ENCODE peak calls at places on chromosomes 4 and X, in seven cellular contexts. One of them, this sample, is unnamed.

GRCh38 chr4:167233523-167234387 is 539 bp downstream of the SPOCK3 start:
- DNase-seq in CD4-positive, alpha-beta T cell: no peak
- DNase-seq in B cell: no peak
- DNase-seq in Calu3: peak
- DNase-seq in fibroblast of mammary gland: peak
- DNase-seq in suprapubic skin: no peak
- DNase-seq in fibroblast of the aortic adventitia: peak
- DNase-seq in this sample: peak

GRCh38 chrX:133005038-133005437 is 46.6 kb upstream of the HS6ST2 start:
- DNase-seq in CD4-positive, alpha-beta T cell: no peak
- DNase-seq in B cell: no peak
- DNase-seq in Calu3: peak
- DNase-seq in fibroblast of mammary gland: peak
- DNase-seq in suprapubic skin: no peak
- DNase-seq in fibroblast of the aortic adventitia: peak
- DNase-seq in this sample: peak

GRCh38 chr4:145351162-145351561 is 130.5 kb upstream of the SMAD1 start:
- DNase-seq in CD4-positive, alpha-beta T cell: no peak
- DNase-seq in B cell: no peak
- DNase-seq in Calu3: no peak
- DNase-seq in fibroblast of mammary gland: peak
- DNase-seq in suprapubic skin: no peak
- DNase-seq in fibroblast of the aortic adventitia: no peak
- DNase-seq in this sample: no peak

GRCh38 chr4:85092536-85092935 is 126.0 kb upstream of the WDFY3 start:
- DNase-seq in CD4-positive, alpha-beta T cell: no peak
- DNase-seq in B cell: no peak
- DNase-seq in Calu3: no peak
- DNase-seq in fibroblast of mammary gland: no peak
- DNase-seq in suprapubic skin: no peak
- DNase-seq in fibroblast of the aortic adventitia: no peak
- DNase-seq in this sample: no peak

GRCh38 chrX:147894332-147894870 is 17.3 kb upstream of the FMR1 start:
- DNase-seq in CD4-positive, alpha-beta T cell: no peak
- DNase-seq in B cell: no peak
- DNase-seq in Calu3: no peak
- DNase-seq in fibroblast of mammary gland: no peak
- DNase-seq in suprapubic skin: no peak
- DNase-seq in fibroblast of the aortic adventitia: peak
- DNase-seq in this sample: no peak

GRCh38 chrX:98299785-98300184 is 1416.1 kb downstream of the RPA4 start:
- DNase-seq in CD4-positive, alpha-beta T cell: no peak
- DNase-seq in B cell: no peak
- DNase-seq in Calu3: no peak
- DNase-seq in fibroblast of mammary gland: peak
- DNase-seq in suprapubic skin: no peak
- DNase-seq in fibroblast of the aortic adventitia: no peak
- DNase-seq in this sample: no peak

GRCh38 chr4:1604181-1604705 is 79.9 kb downstream of the FAM53A start:
- DNase-seq in CD4-positive, alpha-beta T cell: no peak
- DNase-seq in B cell: no peak
- DNase-seq in Calu3: peak
- DNase-seq in fibroblast of mammary gland: peak
- DNase-seq in suprapubic skin: peak
- DNase-seq in fibroblast of the aortic adventitia: peak
- DNase-seq in this sample: no peak

GRCh38 chrX:120768254-120768653 is 107.4 kb downstream of the CT47B1 start:
- DNase-seq in CD4-positive, alpha-beta T cell: no peak
- DNase-seq in B cell: no peak
- DNase-seq in Calu3: no peak
- DNase-seq in fibroblast of mammary gland: peak
- DNase-seq in suprapubic skin: no peak
- DNase-seq in fibroblast of the aortic adventitia: no peak
- DNase-seq in this sample: no peak

GRCh38 chr4:144689125-144689524 is 43.2 kb downstream of the HHIP start:
- DNase-seq in CD4-positive, alpha-beta T cell: no peak
- DNase-seq in B cell: no peak
- DNase-seq in Calu3: no peak
- DNase-seq in fibroblast of mammary gland: no peak
- DNase-seq in suprapubic skin: no peak
- DNase-seq in fibroblast of the aortic adventitia: no peak
- DNase-seq in this sample: no peak

GRCh38 chrX:53009032-53009431 is 39.6 kb upstream of the GPR173 start:
- DNase-seq in CD4-positive, alpha-beta T cell: no peak
- DNase-seq in B cell: no peak
- DNase-seq in Calu3: no peak
- DNase-seq in fibroblast of mammary gland: no peak
- DNase-seq in suprapubic skin: no peak
- DNase-seq in fibroblast of the aortic adventitia: no peak
- DNase-seq in this sample: no peak

GRCh38 chr4:137674066-137674465 is 141.8 kb upstream of the PCDH18 start:
- DNase-seq in CD4-positive, alpha-beta T cell: no peak
- DNase-seq in B cell: no peak
- DNase-seq in Calu3: no peak
- DNase-seq in fibroblast of mammary gland: peak
- DNase-seq in suprapubic skin: no peak
- DNase-seq in fibroblast of the aortic adventitia: peak
- DNase-seq in this sample: no peak

GRCh38 chrX:103248553-103248952 is 6.4 kb downstream of the TCEAL8 start:
- DNase-seq in CD4-positive, alpha-beta T cell: no peak
- DNase-seq in B cell: no peak
- DNase-seq in Calu3: no peak
- DNase-seq in fibroblast of mammary gland: peak
- DNase-seq in suprapubic skin: no peak
- DNase-seq in fibroblast of the aortic adventitia: peak
- DNase-seq in this sample: peak

GRCh38 chrX:69021561-69021960 is 143.7 kb downstream of the PJA1 start:
- DNase-seq in CD4-positive, alpha-beta T cell: no peak
- DNase-seq in B cell: no peak
- DNase-seq in Calu3: no peak
- DNase-seq in fibroblast of mammary gland: no peak
- DNase-seq in suprapubic skin: no peak
- DNase-seq in fibroblast of the aortic adventitia: no peak
- DNase-seq in this sample: no peak

GRCh38 chr4:125316391-125316780 is 1.6 kb downstream of the FAT4 start:
- DNase-seq in CD4-positive, alpha-beta T cell: no peak
- DNase-seq in B cell: no peak
- DNase-seq in Calu3: peak
- DNase-seq in fibroblast of mammary gland: no peak
- DNase-seq in suprapubic skin: no peak
- DNase-seq in fibroblast of the aortic adventitia: no peak
- DNase-seq in this sample: no peak

GRCh38 chrX:121579016-121579760 is 531.8 kb downstream of the GLUD2 start:
- DNase-seq in CD4-positive, alpha-beta T cell: no peak
- DNase-seq in B cell: no peak
- DNase-seq in Calu3: peak
- DNase-seq in fibroblast of mammary gland: peak
- DNase-seq in suprapubic skin: no peak
- DNase-seq in fibroblast of the aortic adventitia: peak
- DNase-seq in this sample: peak

GRCh38 chrX:54529166-54529558 is 857 bp upstream of the GNL3L start:
- DNase-seq in CD4-positive, alpha-beta T cell: no peak
- DNase-seq in B cell: no peak
- DNase-seq in Calu3: no peak
- DNase-seq in fibroblast of mammary gland: no peak
- DNase-seq in suprapubic skin: no peak
- DNase-seq in fibroblast of the aortic adventitia: no peak
- DNase-seq in this sample: no peak

GRCh38 chrX:109134777-109135176 is 347.1 kb downstream of the GUCY2F start:
- DNase-seq in CD4-positive, alpha-beta T cell: no peak
- DNase-seq in B cell: no peak
- DNase-seq in Calu3: no peak
- DNase-seq in fibroblast of mammary gland: no peak
- DNase-seq in suprapubic skin: no peak
- DNase-seq in fibroblast of the aortic adventitia: no peak
- DNase-seq in this sample: no peak

GRCh38 chr4:154551872-154552686 is 1.9 kb upstream of the PLRG1 start:
- DNase-seq in CD4-positive, alpha-beta T cell: peak
- DNase-seq in B cell: peak
- DNase-seq in Calu3: peak
- DNase-seq in fibroblast of mammary gland: peak
- DNase-seq in suprapubic skin: peak
- DNase-seq in fibroblast of the aortic adventitia: peak
- DNase-seq in this sample: peak

GRCh38 chrX:122641136-122641535 is 542.9 kb upstream of the GRIA3 start:
- DNase-seq in CD4-positive, alpha-beta T cell: no peak
- DNase-seq in B cell: no peak
- DNase-seq in Calu3: no peak
- DNase-seq in fibroblast of mammary gland: peak
- DNase-seq in suprapubic skin: no peak
- DNase-seq in fibroblast of the aortic adventitia: no peak
- DNase-seq in this sample: no peak

GRCh38 chrX:106901341-106901740 is 1.8 kb downstream of the RIPPLY1 start:
- DNase-seq in CD4-positive, alpha-beta T cell: no peak
- DNase-seq in B cell: no peak
- DNase-seq in Calu3: no peak
- DNase-seq in fibroblast of mammary gland: no peak
- DNase-seq in suprapubic skin: no peak
- DNase-seq in fibroblast of the aortic adventitia: no peak
- DNase-seq in this sample: no peak
- TF ChIP-seq CTCF in CD4-positive, alpha-beta T cell: no peak
- TF ChIP-seq CTCF in B cell: no peak
- TF ChIP-seq CTCF in Calu3: no peak
- TF ChIP-seq CTCF in fibroblast of mammary gland: no peak
- TF ChIP-seq CTCF in suprapubic skin: no peak
- TF ChIP-seq CTCF in fibroblast of the aortic adventitia: no peak
- TF ChIP-seq CTCF in this sample: no peak

DNA sequence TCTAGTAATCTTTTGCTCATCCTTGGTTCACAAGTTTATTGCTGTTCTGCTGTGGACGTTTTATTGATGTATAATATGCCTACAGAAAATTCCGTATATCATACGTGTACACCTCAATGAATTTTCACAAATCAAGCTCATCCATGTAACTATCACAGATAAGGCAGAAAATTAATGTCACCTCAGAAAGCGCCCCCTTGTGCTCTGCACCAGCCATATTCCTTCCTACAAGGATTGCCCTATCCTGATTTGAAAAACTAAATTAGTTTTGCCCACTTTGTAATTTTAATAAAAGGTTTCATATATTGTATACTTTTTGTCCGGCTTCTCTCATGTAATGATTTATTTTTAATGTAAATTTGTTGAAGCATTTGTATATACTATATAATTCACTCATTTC is 390.8 kb downstream of the ADGRL3 start:
- DNase-seq in CD4-positive, alpha-beta T cell: no peak
- DNase-seq in B cell: no peak
- DNase-seq in Calu3: no peak
- DNase-seq in fibroblast of mammary gland: no peak
- DNase-seq in suprapubic skin: no peak
- DNase-seq in fibroblast of the aortic adventitia: no peak
- DNase-seq in this sample: no peak
- TF ChIP-seq CTCF in CD4-positive, alpha-beta T cell: no peak
- TF ChIP-seq CTCF in B cell: no peak
- TF ChIP-seq CTCF in Calu3: no peak
- TF ChIP-seq CTCF in fibroblast of mammary gland: no peak
- TF ChIP-seq CTCF in suprapubic skin: no peak
- TF ChIP-seq CTCF in fibroblast of the aortic adventitia: peak
- TF ChIP-seq CTCF in this sample: peak

DNA sequence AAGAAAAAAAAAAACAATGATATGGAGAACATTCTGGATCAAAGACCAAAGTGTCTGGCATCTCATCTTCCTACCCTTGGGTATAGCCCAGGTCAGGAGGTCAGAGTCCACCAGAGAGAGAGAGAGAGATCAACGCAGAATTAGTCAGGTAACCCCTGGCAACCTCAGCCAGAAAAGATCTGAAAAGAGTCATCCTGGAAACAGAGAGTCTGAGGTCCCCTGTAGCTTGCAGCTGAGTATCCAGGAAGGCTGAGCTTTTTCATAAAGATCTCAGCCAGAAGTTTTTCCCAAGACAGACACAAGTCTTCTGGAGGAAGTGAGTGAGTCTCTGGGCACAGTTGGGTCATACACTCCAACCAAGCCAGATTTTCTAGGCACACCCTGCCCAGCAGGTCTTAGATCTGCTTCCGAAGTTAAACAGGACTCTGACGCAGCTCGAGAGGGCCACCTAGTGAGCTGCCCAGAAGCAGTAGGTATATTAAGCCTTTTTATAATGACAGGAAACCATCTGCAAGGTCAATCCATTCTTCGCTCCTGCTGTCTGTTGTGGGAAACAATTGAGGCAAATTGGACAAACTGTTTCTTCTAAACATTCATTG is 35.7 kb downstream of the ACE2 start:
- DNase-seq in CD4-positive, alpha-beta T cell: peak
- DNase-seq in B cell: no peak
- DNase-seq in Calu3: peak
- DNase-seq in fibroblast of mammary gland: peak
- DNase-seq in suprapubic skin: no peak
- DNase-seq in fibroblast of the aortic adventitia: peak
- DNase-seq in this sample: peak
- TF ChIP-seq CTCF in CD4-positive, alpha-beta T cell: no peak
- TF ChIP-seq CTCF in B cell: no peak
- TF ChIP-seq CTCF in Calu3: peak
- TF ChIP-seq CTCF in fibroblast of mammary gland: peak
- TF ChIP-seq CTCF in suprapubic skin: peak
- TF ChIP-seq CTCF in fibroblast of the aortic adventitia: peak
- TF ChIP-seq CTCF in this sample: peak

GRCh38 chrX:135453381-135453780 is 31.6 kb downstream of the SMIM10L2A start:
- DNase-seq in CD4-positive, alpha-beta T cell: no peak
- DNase-seq in B cell: no peak
- DNase-seq in Calu3: no peak
- DNase-seq in fibroblast of mammary gland: no peak
- DNase-seq in suprapubic skin: no peak
- DNase-seq in fibroblast of the aortic adventitia: no peak
- DNase-seq in this sample: no peak
- TF ChIP-seq CTCF in CD4-positive, alpha-beta T cell: no peak
- TF ChIP-seq CTCF in B cell: no peak
- TF ChIP-seq CTCF in Calu3: no peak
- TF ChIP-seq CTCF in fibroblast of mammary gland: no peak
- TF ChIP-seq CTCF in suprapubic skin: no peak
- TF ChIP-seq CTCF in fibroblast of the aortic adventitia: no peak
- TF ChIP-seq CTCF in this sample: no peak

GRCh38 chrX:31293409-31293808 is 221.6 kb upstream of the FTHL17 start:
- DNase-seq in CD4-positive, alpha-beta T cell: no peak
- DNase-seq in B cell: no peak
- DNase-seq in Calu3: peak
- DNase-seq in fibroblast of mammary gland: no peak
- DNase-seq in suprapubic skin: no peak
- DNase-seq in fibroblast of the aortic adventitia: no peak
- DNase-seq in this sample: peak
- TF ChIP-seq CTCF in CD4-positive, alpha-beta T cell: no peak
- TF ChIP-seq CTCF in B cell: peak
- TF ChIP-seq CTCF in Calu3: no peak
- TF ChIP-seq CTCF in fibroblast of mammary gland: no peak
- TF ChIP-seq CTCF in suprapubic skin: no peak
- TF ChIP-seq CTCF in fibroblast of the aortic adventitia: no peak
- TF ChIP-seq CTCF in this sample: peak

GRCh38 chr4:138938371-138938699 is 77.2 kb upstream of the NOCT start:
- DNase-seq in CD4-positive, alpha-beta T cell: no peak
- DNase-seq in B cell: no peak
- DNase-seq in Calu3: no peak
- DNase-seq in fibroblast of mammary gland: peak
- DNase-seq in suprapubic skin: no peak
- DNase-seq in fibroblast of the aortic adventitia: peak
- DNase-seq in this sample: peak
- TF ChIP-seq CTCF in CD4-positive, alpha-beta T cell: no peak
- TF ChIP-seq CTCF in B cell: peak
- TF ChIP-seq CTCF in Calu3: no peak
- TF ChIP-seq CTCF in fibroblast of mammary gland: peak
- TF ChIP-seq CTCF in suprapubic skin: peak
- TF ChIP-seq CTCF in fibroblast of the aortic adventitia: peak
- TF ChIP-seq CTCF in this sample: peak

This sample was measured in GM13977.